ENCODE peak calls at places on chromosomes 12 and 14, in nine cellular contexts. M is NCI-H345; I is NCI-H2029; X is dermis blood vessel endothelial cell; L is stimulated activated CD4-positive, alpha-beta T cell treated with anti-CD3 and anti-CD28 coated beads, Interleukin-2, amount 100 ng/mL, for 48 hours; N is lower leg skin; Y is nucleus accumbens; R is GM12892; H is ELF-1. B is an unnamed sample.

GRCh38 chr14:78566017-78566858 is 396.1 kb downstream of the NRXN3 start:
- DNase-seq in M (peak), I (peak), X (peak), L (peak), N (peak), Y (peak), R (peak), H (peak), B (peak)

GRCh38 chr14:32256606-32257005 is 53.5 kb upstream of the RNU6-8 start:
- DNase-seq in M (no peak), I (no peak), X (no peak), L (no peak), N (no peak), Y (no peak), R (no peak), H (no peak), B (no peak)

GRCh38 chr14:68471029-68471963 is 321.6 kb downstream of the ZFP36L1 start:
- DNase-seq in M (no peak), I (no peak), X (no peak), L (no peak), N (no peak), Y (no peak), R (no peak), H (peak), B (no peak)

GRCh38 chr14:94397899-94398479 is 9.6 kb upstream of the SERPINA1 start:
- DNase-seq in M (no peak), I (no peak), X (no peak), L (no peak), N (no peak), Y (no peak), R (no peak), H (peak), B (no peak)

GRCh38 chr14:90969493-90970166 is 90.8 kb downstream of the RPS6KA5 start:
- DNase-seq in M (no peak), I (no peak), X (no peak), L (no peak), N (no peak), Y (no peak), R (no peak), H (no peak), B (no peak)

GRCh38 chr12:82818276-82819035 is 131.8 kb downstream of the TMTC2 start:
- DNase-seq in M (no peak), I (no peak), X (no peak), L (no peak), N (no peak), Y (no peak), R (no peak), H (no peak), B (no peak)

GRCh38 chr12:54036620-54037359 is 3.9 kb downstream of the HOXC5 start:
- DNase-seq in M (peak), I (no peak), X (no peak), L (no peak), N (no peak), Y (no peak), R (no peak), H (peak), B (no peak)

GRCh38 chr12:107179883-107180282 is 86.5 kb upstream of the CRY1 start:
- DNase-seq in M (no peak), I (no peak), X (no peak), L (no peak), N (no peak), Y (no peak), R (no peak), H (no peak), B (no peak)

GRCh38 chr14:49679271-49679670 is 8.7 kb downstream of the POLE2 start:
- DNase-seq in M (no peak), I (no peak), X (no peak), L (no peak), N (no peak), Y (no peak), R (no peak), H (no peak), B (no peak)

GRCh38 chr12:24175281-24175680 is 225.8 kb upstream of the SOX5 start:
- DNase-seq in M (no peak), I (no peak), X (no peak), L (no peak), N (no peak), Y (no peak), R (no peak), H (no peak), B (peak)

GRCh38 chr12:68497112-68497511 is 113.6 kb upstream of the RAP1B start:
- DNase-seq in M (no peak), I (no peak), X (no peak), L (no peak), N (no peak), Y (no peak), R (no peak), H (no peak), B (no peak)

GRCh38 chr12:25959069-25959961 is 833 bp downstream of the RASSF8 start:
- DNase-seq in M (no peak), I (no peak), X (peak), L (no peak), N (peak), Y (no peak), R (no peak), H (peak), B (no peak)

GRCh38 chr12:120402217-120402616 is 33.3 kb upstream of the MSI1 start:
- DNase-seq in M (no peak), I (no peak), X (no peak), L (no peak), N (no peak), Y (no peak), R (no peak), H (peak), B (no peak)

GRCh38 chr12:104219361-104219892 is 3.8 kb downstream of the TXNRD1 start:
- DNase-seq in M (peak), I (peak), X (peak), L (no peak), N (peak), Y (no peak), R (no peak), H (no peak), B (no peak)

GRCh38 chr14:62505045-62505444 is 540.2 kb downstream of the KCNH5 start:
- DNase-seq in M (no peak), I (no peak), X (no peak), L (no peak), N (no peak), Y (no peak), R (no peak), H (no peak), B (no peak)

GRCh38 chr14:60815371-60815770 is 80.8 kb downstream of the MNAT1 start:
- DNase-seq in M (peak), I (peak), X (no peak), L (no peak), N (no peak), Y (no peak), R (no peak), H (no peak), B (no peak)